ENCODE peak calls at places on chromosome 10, in five cellular contexts. M is Right ventricle myocardium superior, F is GM13977, W is nephron progenitor cell, D is body of pancreas. A is an unnamed sample.

GRCh38 chr10:61662794-61663259 is at the start of gene CABCOCO1:
- DNase-seq in D (peak), M (peak), W (peak), F (no peak), A (peak)

GRCh38 chr10:63331586-63331985 is 134.2 kb downstream of the JMJD1C start:
- DNase-seq in W (no peak), F (no peak), D (no peak), M (no peak), A (no peak)

GRCh38 chr10:114940735-114941134 is 2.7 kb downstream of the TRUB1 start:
- DNase-seq in M (no peak), W (no peak), D (no peak), F (no peak), A (no peak)

GRCh38 chr10:4663162-4663992 is 162.6 kb upstream of the AKR1E2 start:
- DNase-seq in M (no peak), W (peak), F (no peak), D (peak), A (no peak)

GRCh38 chr10:119755446-119755845 is 29.6 kb downstream of the INPP5F start:
- DNase-seq in F (no peak), W (no peak), M (no peak), D (no peak), A (no peak)

GRCh38 chr10:13891542-13892431 is 305.0 kb downstream of the PRPF18 start:
- DNase-seq in M (peak), F (peak), W (peak), D (no peak), A (peak)

GRCh38 chr10:34305189-34305588 is 509.9 kb downstream of the PARD3 start:
- DNase-seq in W (peak), F (peak), D (no peak), M (no peak), A (no peak)

GRCh38 chr10:22479419-22479818 is 134.1 kb downstream of the SPAG6 start:
- DNase-seq in D (no peak), W (no peak), M (peak), F (no peak), A (no peak)

GRCh38 chr10:2992401-2993198 is 74.7 kb upstream of the PFKP start:
- DNase-seq in F (no peak), W (no peak), D (no peak), M (no peak), A (no peak)

GRCh38 chr10:74292871-74293427 is 141.9 kb downstream of the ADK start:
- DNase-seq in W (peak), D (no peak), F (no peak), M (no peak), A (no peak)

GRCh38 chr10:6018422-6018821 is 41.1 kb upstream of the IL15RA start:
- DNase-seq in F (no peak), M (peak), W (no peak), D (no peak), A (no peak)

GRCh38 chr10:62819521-62819920 is 3.4 kb upstream of the EGR2 start:
- DNase-seq in D (no peak), M (no peak), W (no peak), F (no peak), A (no peak)

GRCh38 chr10:60662917-60663614 is 115.2 kb upstream of the CDK1 start:
- DNase-seq in F (no peak), W (no peak), D (no peak), M (no peak), A (no peak)

GRCh38 chr10:99279626-99280111 is 44.0 kb upstream of the HPSE2 start:
- DNase-seq in W (no peak), F (no peak), M (no peak), D (peak), A (no peak)

GRCh38 chr10:87760195-87760905 is 57.7 kb downstream of the ATAD1 start:
- DNase-seq in M (no peak), F (no peak), W (no peak), D (no peak), A (no peak)

GRCh38 chr10:96576277-96576980 is 10.4 kb downstream of the TM9SF3 start:
- DNase-seq in D (no peak), M (no peak), W (no peak), F (no peak), A (no peak)

GRCh38 chr10:101485681-101486554 is 102.1 kb downstream of the POLL start:
- DNase-seq in W (peak), D (no peak), F (no peak), M (no peak), A (peak)

GRCh38 chr10:114869500-114869899 is 47.9 kb downstream of the FHIP2A start:
- DNase-seq in M (no peak), W (no peak), F (no peak), D (no peak), A (no peak)

GRCh38 chr10:43211431-43212042 is 55.3 kb downstream of the RASGEF1A start:
- DNase-seq in M (no peak), W (no peak), D (no peak), F (no peak), A (no peak)